ENCODE peak calls at places on chromosomes 6 and 20, in five cellular contexts. One of them, this sample, is unnamed.

GRCh38 chr6:70134542-70134941 is 168.3 kb downstream of the COL9A1 start:
- DNase-seq in GM12865: no peak
- DNase-seq in stomach: no peak
- DNase-seq in spleen: no peak
- DNase-seq in GM13976: no peak
- DNase-seq in this sample: no peak

GRCh38 chr6:29602564-29603361 is 17.8 kb downstream of the OR2H2 start:
- DNase-seq in GM13976: peak; percentile 46
- DNase-seq in stomach: no peak
- DNase-seq in GM12865: peak; percentile 16
- DNase-seq in spleen: no peak
- DNase-seq in this sample: peak; percentile 16

GRCh38 chr6:73866305-73866704 is 170.3 kb downstream of the CD109 start:
- DNase-seq in spleen: no peak
- DNase-seq in GM13976: no peak
- DNase-seq in stomach: no peak
- DNase-seq in GM12865: peak; percentile 11
- DNase-seq in this sample: no peak

GRCh38 chr6:159217595-159218275 is 48.5 kb downstream of the FNDC1 start:
- DNase-seq in GM13976: peak; percentile 74
- DNase-seq in spleen: no peak
- DNase-seq in GM12865: peak; percentile 56
- DNase-seq in stomach: peak; percentile 38
- DNase-seq in this sample: peak; percentile 42

GRCh38 chr6:16722616-16723015 is 38.6 kb downstream of the ATXN1 start:
- DNase-seq in GM13976: no peak
- DNase-seq in stomach: no peak
- DNase-seq in spleen: no peak
- DNase-seq in GM12865: no peak
- DNase-seq in this sample: no peak

GRCh38 chr6:83442752-83443151 is 11.9 kb upstream of the ME1 start:
- DNase-seq in GM12865: no peak
- DNase-seq in spleen: no peak
- DNase-seq in stomach: no peak
- DNase-seq in GM13976: no peak
- DNase-seq in this sample: no peak

GRCh38 chr6:156279306-156279969 is 497.7 kb upstream of the ARID1B start:
- DNase-seq in stomach: no peak
- DNase-seq in GM13976: no peak
- DNase-seq in GM12865: peak; percentile 75
- DNase-seq in spleen: no peak
- DNase-seq in this sample: no peak

GRCh38 chr20:13422637-13423036 is 201.6 kb downstream of the ISM1 start:
- DNase-seq in GM12865: no peak
- DNase-seq in GM13976: no peak
- DNase-seq in spleen: no peak
- DNase-seq in stomach: no peak
- DNase-seq in this sample: no peak

GRCh38 chr6:715709-716450 is 22.9 kb upstream of the EXOC2 start:
- DNase-seq in GM13976: no peak
- DNase-seq in stomach: no peak
- DNase-seq in spleen: no peak
- DNase-seq in GM12865: no peak
- DNase-seq in this sample: no peak

GRCh38 chr6:20172842-20173456 is 39.3 kb downstream of the MBOAT1 start:
- DNase-seq in GM12865: no peak
- DNase-seq in GM13976: no peak
- DNase-seq in spleen: no peak
- DNase-seq in stomach: no peak
- DNase-seq in this sample: no peak

GRCh38 chr20:20594171-20594530 is 118.3 kb downstream of the RALGAPA2 start:
- DNase-seq in stomach: no peak
- DNase-seq in GM13976: peak; percentile 23
- DNase-seq in GM12865: peak; percentile 33
- DNase-seq in spleen: no peak
- DNase-seq in this sample: no peak

GRCh38 chr6:148854086-148854485 is 107.3 kb downstream of the UST start:
- DNase-seq in GM13976: no peak
- DNase-seq in stomach: no peak
- DNase-seq in GM12865: no peak
- DNase-seq in spleen: no peak
- DNase-seq in this sample: no peak

GRCh38 chr6:151806757-151807512 is 547 bp upstream of the ESR1 start:
- DNase-seq in spleen: no peak
- DNase-seq in GM12865: no peak
- DNase-seq in stomach: no peak
- DNase-seq in GM13976: peak; percentile 21
- DNase-seq in this sample: peak; percentile 12

DNA sequence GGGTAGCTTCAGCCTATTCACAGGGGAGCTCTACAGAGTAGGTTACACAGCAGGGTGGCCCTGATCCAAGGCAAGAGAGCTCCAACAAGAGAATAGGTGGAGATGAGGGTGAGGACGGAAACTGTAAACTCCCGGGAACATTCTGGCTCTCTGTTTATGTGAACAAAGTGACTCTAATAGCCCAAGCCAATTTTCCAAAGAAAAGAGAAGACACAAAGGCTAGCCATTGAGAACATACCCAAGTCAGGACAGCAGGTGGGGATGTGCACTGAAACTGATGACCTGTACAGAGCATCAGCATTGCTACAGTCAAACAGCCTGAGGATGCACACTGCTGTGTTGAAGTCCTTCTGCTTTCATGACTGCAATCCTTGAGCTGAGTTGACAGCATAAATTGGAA is 136.0 kb upstream of the TOP1 start:
- DNase-seq in GM12865: peak; percentile 35
- DNase-seq in spleen: no peak
- DNase-seq in GM13976: no peak
- DNase-seq in stomach: no peak
- DNase-seq in this sample: no peak
- TF ChIP-seq CTCF in GM12865: peak; percentile 17
- TF ChIP-seq CTCF in spleen: no peak
- TF ChIP-seq CTCF in GM13976: no peak
- TF ChIP-seq CTCF in stomach: no peak
- TF ChIP-seq CTCF in this sample: no peak

GRCh38 chr20:62190639-62191411 is 8.0 kb downstream of the MTG2 start:
- DNase-seq in GM13976: no peak
- DNase-seq in spleen: peak; percentile 47
- DNase-seq in stomach: no peak
- DNase-seq in GM12865: no peak
- DNase-seq in this sample: no peak
- TF ChIP-seq CTCF in GM13976: no peak
- TF ChIP-seq CTCF in spleen: no peak
- TF ChIP-seq CTCF in stomach: no peak
- TF ChIP-seq CTCF in GM12865: no peak
- TF ChIP-seq CTCF in this sample: no peak

GRCh38 chr6:6008114-6008647 is 1.5 kb upstream of the NRN1 start:
- DNase-seq in GM12865: no peak
- DNase-seq in spleen: no peak
- DNase-seq in stomach: no peak
- DNase-seq in GM13976: no peak
- DNase-seq in this sample: no peak

GRCh38 chr6:6005467-6006427 is 978 bp downstream of the NRN1 start:
- DNase-seq in GM12865: no peak
- DNase-seq in spleen: no peak
- DNase-seq in stomach: no peak
- DNase-seq in GM13976: no peak
- DNase-seq in this sample: no peak

GRCh38 chr6:6006428-6007310 is at the start of gene NRN1:
- DNase-seq in spleen: no peak
- DNase-seq in GM12865: peak; percentile 21
- DNase-seq in stomach: no peak
- DNase-seq in GM13976: peak; percentile 59
- DNase-seq in this sample: peak; percentile 70

GRCh38 chr6:6008648-6009421 is 2.1 kb upstream of the NRN1 start:
- DNase-seq in stomach: peak; percentile 40
- DNase-seq in GM12865: peak; percentile 81
- DNase-seq in GM13976: peak; percentile 92
- DNase-seq in spleen: peak; percentile 88
- DNase-seq in this sample: peak; percentile 80

GRCh38 chr6:6007311-6008113 is 787 bp upstream of the NRN1 start:
- DNase-seq in spleen: peak; percentile 75
- DNase-seq in GM12865: peak; percentile 53
- DNase-seq in GM13976: peak; percentile 64
- DNase-seq in stomach: no peak
- DNase-seq in this sample: peak; percentile 75
- TF ChIP-seq CTCF in spleen: no peak
- TF ChIP-seq CTCF in GM12865: peak; percentile 48
- TF ChIP-seq CTCF in GM13976: peak; percentile 51
- TF ChIP-seq CTCF in stomach: no peak
- TF ChIP-seq CTCF in this sample: peak; percentile 30

DNA sequence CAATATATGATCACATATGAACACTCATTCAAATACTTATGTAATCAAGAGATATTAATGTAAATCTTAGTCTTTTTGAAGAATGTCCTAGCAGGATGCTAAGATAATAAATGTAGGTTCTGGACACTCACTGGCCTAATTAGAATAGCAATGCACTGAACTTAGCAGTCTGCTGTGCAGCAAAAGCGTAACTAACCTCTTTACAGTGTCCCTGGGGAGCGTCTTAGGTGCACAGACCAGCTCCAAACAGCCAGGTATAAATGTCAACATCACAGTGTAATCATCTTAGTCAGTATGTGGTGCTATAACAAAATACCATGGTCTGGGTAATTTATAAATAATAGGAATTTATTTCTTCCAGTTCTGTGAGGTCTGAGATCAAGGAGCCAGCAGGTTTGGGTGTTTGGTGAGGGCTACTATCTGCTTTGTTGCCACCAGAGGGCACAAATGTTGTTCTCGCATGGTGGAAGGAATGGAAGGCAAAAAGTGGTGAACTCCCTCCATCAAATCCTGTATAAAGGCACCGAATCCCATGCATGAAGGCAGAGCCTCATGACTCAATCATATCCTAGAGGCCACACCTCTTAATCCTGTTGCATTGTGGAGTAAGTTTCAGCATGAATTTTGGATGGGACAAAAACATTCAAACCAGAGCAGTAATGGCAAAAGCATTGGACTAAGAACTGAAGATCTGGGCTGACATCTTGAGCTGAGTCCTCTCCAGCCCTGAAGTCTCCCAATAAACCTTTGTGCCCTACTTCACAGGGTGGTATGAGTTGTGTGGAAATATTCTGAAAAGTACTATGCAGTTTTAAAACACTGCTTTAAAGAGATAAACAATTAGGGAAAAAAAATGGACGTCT is 41.8 kb upstream of the FOXO3 start:
- DNase-seq in GM12865: peak; percentile 33
- DNase-seq in spleen: no peak
- DNase-seq in stomach: no peak
- DNase-seq in GM13976: no peak
- DNase-seq in this sample: peak; percentile 11
- TF ChIP-seq CTCF in GM12865: peak; percentile 48
- TF ChIP-seq CTCF in spleen: no peak
- TF ChIP-seq CTCF in stomach: no peak
- TF ChIP-seq CTCF in GM13976: no peak
- TF ChIP-seq CTCF in this sample: peak; percentile 44

GRCh38 chr20:32535316-32535952 is 49.7 kb downstream of the NOL4L start:
- DNase-seq in GM13976: no peak
- DNase-seq in stomach: no peak
- DNase-seq in GM12865: no peak
- DNase-seq in spleen: no peak
- DNase-seq in this sample: peak; percentile 61
- TF ChIP-seq CTCF in GM13976: no peak
- TF ChIP-seq CTCF in stomach: no peak
- TF ChIP-seq CTCF in GM12865: no peak
- TF ChIP-seq CTCF in spleen: no peak
- TF ChIP-seq CTCF in this sample: no peak

GRCh38 chr20:33791021-33791420 is 20.1 kb upstream of the CHMP4B start:
- DNase-seq in GM12865: no peak
- DNase-seq in stomach: no peak
- DNase-seq in GM13976: no peak
- DNase-seq in spleen: no peak
- DNase-seq in this sample: no peak

GRCh38 chr20:33793011-33793931 is 17.9 kb upstream of the CHMP4B start:
- DNase-seq in stomach: no peak
- DNase-seq in spleen: peak; percentile 82
- DNase-seq in GM13976: no peak
- DNase-seq in GM12865: no peak
- DNase-seq in this sample: no peak

GRCh38 chr20:33791540-33791939 is 19.6 kb upstream of the CHMP4B start:
- DNase-seq in spleen: no peak
- DNase-seq in stomach: no peak
- DNase-seq in GM12865: no peak
- DNase-seq in GM13976: no peak
- DNase-seq in this sample: no peak

GRCh38 chr20:33790571-33790970 is 20.6 kb upstream of the CHMP4B start:
- DNase-seq in GM13976: no peak
- DNase-seq in GM12865: no peak
- DNase-seq in stomach: peak; percentile 42
- DNase-seq in spleen: no peak
- DNase-seq in this sample: no peak

GRCh38 chr20:33791959-33792597 is 19.1 kb upstream of the CHMP4B start:
- DNase-seq in GM12865: peak; percentile 55
- DNase-seq in spleen: peak; percentile 79
- DNase-seq in GM13976: peak; percentile 75
- DNase-seq in stomach: peak; percentile 51
- DNase-seq in this sample: peak; percentile 60
- TF ChIP-seq CTCF in GM12865: peak; percentile 76
- TF ChIP-seq CTCF in spleen: peak; percentile 84
- TF ChIP-seq CTCF in GM13976: peak; percentile 81
- TF ChIP-seq CTCF in stomach: peak; percentile 83
- TF ChIP-seq CTCF in this sample: peak; percentile 88

DNA sequence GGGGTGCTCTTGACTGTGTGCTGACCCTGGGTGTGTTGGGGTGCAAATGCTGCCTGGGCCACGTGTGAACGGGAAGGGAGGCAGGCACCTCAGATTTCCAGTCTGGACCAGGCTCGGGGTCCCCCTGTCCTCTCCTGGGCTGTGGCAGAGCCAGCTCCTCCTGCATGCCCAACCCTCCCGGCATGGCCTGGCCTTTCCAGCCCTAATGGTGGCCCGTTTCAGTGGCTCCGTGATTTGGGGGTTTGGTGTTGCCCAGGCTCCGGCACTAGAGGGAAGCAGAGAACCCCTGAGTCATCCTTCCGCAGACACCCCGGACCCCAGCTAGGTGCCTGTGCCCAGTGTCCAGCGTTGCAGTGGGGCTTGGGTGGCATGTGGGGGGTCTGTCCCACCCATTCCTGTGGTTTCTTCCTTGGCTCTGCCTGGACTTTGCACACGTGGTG is 9.1 kb downstream of the RBM38 start:
- DNase-seq in stomach: no peak
- DNase-seq in GM12865: peak; percentile 60
- DNase-seq in spleen: peak; percentile 85
- DNase-seq in GM13976: peak; percentile 79
- DNase-seq in this sample: peak; percentile 43
- TF ChIP-seq CTCF in stomach: no peak
- TF ChIP-seq CTCF in GM12865: peak; percentile 50
- TF ChIP-seq CTCF in spleen: peak; percentile 41
- TF ChIP-seq CTCF in GM13976: peak; percentile 29
- TF ChIP-seq CTCF in this sample: no peak